ENCODE peak calls at places on chromosomes 1 and 21, in nine cellular contexts. B, N, T, S, V, I, U, K and Q are unnamed samples.
A peak's percentile ranks its signal among the peaks of the same experiment; 100 is the strongest.

GRCh38 chr21:36700961-36701911 is 2.3 kb downstream of the SIM2 start:
- DNase-seq in B (no peak), I (peak; percentile 74), N (no peak), U (no peak), V (no peak), K (no peak), T (no peak), S (no peak), Q (no peak)

GRCh38 chr1:51850420-51851297 is 27.9 kb downstream of the NRDC start:
- DNase-seq in U (peak; percentile 23), T (no peak), S (no peak), N (no peak), K (no peak), V (no peak), I (no peak), B (no peak), Q (peak; percentile 42)

GRCh38 chr21:45698493-45698947 is 55.0 kb downstream of the PCBP3 start:
- DNase-seq in K (peak; percentile 98), N (peak; percentile 61), I (no peak), T (peak; percentile 82), B (no peak), U (peak; percentile 33), S (peak; percentile 94), V (peak; percentile 95), Q (no peak)

GRCh38 chr1:232620356-232620841 is 9.5 kb downstream of the SIPA1L2 start:
- DNase-seq in K (peak; percentile 96), N (peak; percentile 81), S (peak; percentile 67), V (peak; percentile 51), T (no peak), B (no peak), I (no peak), U (no peak), Q (no peak)

GRCh38 chr1:227273557-227273956 is 44.7 kb downstream of the CDC42BPA start:
- DNase-seq in I (peak; percentile 67), B (peak; percentile 20), T (no peak), N (peak; percentile 70), V (peak; percentile 3), K (peak; percentile 20), U (no peak), S (no peak), Q (peak; percentile 28)

GRCh38 chr21:27021801-27022200 is 54.9 kb upstream of the ADAMTS5 start:
- DNase-seq in U (no peak), V (no peak), B (no peak), S (peak; percentile 43), N (no peak), I (no peak), T (no peak), K (no peak), Q (no peak)

GRCh38 chr21:43771199-43771675 is 4.9 kb downstream of the CSTB start:
- DNase-seq in N (peak; percentile 63), I (no peak), K (no peak), T (no peak), B (no peak), S (no peak), V (no peak), U (no peak), Q (no peak)

GRCh38 chr1:7440154-7440553 is 330.9 kb upstream of the VAMP3 start:
- DNase-seq in B (no peak), I (no peak), N (no peak), S (no peak), U (no peak), K (no peak), T (no peak), V (no peak), Q (no peak)

GRCh38 chr1:32924881-32925344 is 23.7 kb upstream of the TMEM54 start:
- DNase-seq in U (peak; percentile 39), I (peak; percentile 83), T (no peak), S (no peak), B (no peak), N (no peak), K (no peak), V (no peak), Q (no peak)

GRCh38 chr1:43958351-43959255 is 11.2 kb upstream of the DPH2 start:
- DNase-seq in S (no peak), N (no peak), V (no peak), U (no peak), K (no peak), B (no peak), I (no peak), T (no peak), Q (no peak)

GRCh38 chr1:237390798-237391197 is 348.8 kb downstream of the RYR2 start:
- DNase-seq in T (no peak), U (no peak), V (no peak), B (no peak), K (peak; percentile 67), N (peak; percentile 46), S (no peak), I (no peak), Q (no peak)

GRCh38 chr1:92123868-92124267 is 43.7 kb downstream of the BTBD8 start:
- DNase-seq in V (no peak), S (no peak), U (no peak), N (no peak), I (no peak), K (peak; percentile 11), T (no peak), B (no peak), Q (peak; percentile 12)

GRCh38 chr1:160124709-160125478 is 9.3 kb downstream of the ATP1A2 start:
- DNase-seq in U (no peak), K (peak; percentile 57), S (peak; percentile 92), T (peak; percentile 67), N (peak; percentile 90), V (peak; percentile 16), B (no peak), I (no peak), Q (no peak)

GRCh38 chr21:42495765-42496119 is 282 bp downstream of the RSPH1 start:
- DNase-seq in N (peak; percentile 44), S (no peak), T (no peak), K (peak; percentile 24), V (no peak), I (no peak), U (no peak), B (no peak), Q (no peak)

GRCh38 chr1:173444757-173445156 is 32.4 kb upstream of the PRDX6 start:
- DNase-seq in V (no peak), B (peak; percentile 48), U (no peak), I (peak; percentile 33), K (no peak), S (no peak), N (peak; percentile 22), T (no peak), Q (peak; percentile 79)

GRCh38 chr1:229318056-229318455 is 24.8 kb downstream of the CCSAP start:
- DNase-seq in B (no peak), K (no peak), N (no peak), S (peak; percentile 13), T (no peak), V (no peak), U (no peak), I (no peak), Q (no peak)

GRCh38 chr1:62288669-62289068 is 30.6 kb downstream of the KANK4 start:
- DNase-seq in B (no peak), S (no peak), T (no peak), K (no peak), I (no peak), U (no peak), N (no peak), V (no peak), Q (no peak)

GRCh38 chr1:244049969-244050834 is 881 bp upstream of the ZBTB18 start:
- DNase-seq in I (peak; percentile 37), U (no peak), V (no peak), B (peak; percentile 51), S (no peak), T (no peak), K (no peak), N (no peak), Q (no peak)

GRCh38 chr1:218611916-218612580 is 266.9 kb downstream of the TGFB2 start:
- DNase-seq in K (no peak), B (no peak), V (no peak), U (no peak), S (no peak), I (no peak), N (no peak), T (no peak), Q (no peak)

GRCh38 chr1:225601902-225602589 is 50.9 kb downstream of the ENAH start:
- DNase-seq in I (no peak), B (no peak), V (no peak), S (no peak), U (no peak), N (no peak), T (no peak), K (no peak), Q (no peak)
- H3K4me3 ChIP-seq in I (no peak overlapping the region), B (no peak overlapping the region), V (no peak overlapping the region), S (no peak overlapping the region), U (no peak overlapping the region), N (no peak overlapping the region), T (no peak overlapping the region), K (no peak overlapping the region), Q (no peak overlapping the region)

GRCh38 chr1:223207293-223208066 is 64.4 kb upstream of the TLR5 start:
- DNase-seq in I (no peak), K (no peak), B (no peak), N (no peak), T (no peak), V (peak; percentile 81), U (no peak), S (peak; percentile 59), Q (no peak)
- H3K4me3 ChIP-seq in I (no peak overlapping the region), K (no peak overlapping the region), B (no peak overlapping the region), N (no peak overlapping the region), T (no peak overlapping the region), V (no peak overlapping the region), U (no peak overlapping the region), S (no peak overlapping the region), Q (no peak overlapping the region)

GRCh38 chr1:1080122-1080753 is 6.1 kb upstream of the RNF223 start:
- DNase-seq in I (peak; percentile 81), B (no peak), U (peak; percentile 60), T (no peak), N (peak; percentile 41), S (peak; percentile 64), V (no peak), K (peak; percentile 57), Q (no peak)
- H3K4me3 ChIP-seq in I (peak overlapping the region; percentile 36), B (no peak overlapping the region), U (peak overlapping the region; percentile 27), T (peak overlapping the region; percentile 18), N (no peak overlapping the region), S (peak overlapping the region; percentile 29), V (peak overlapping the region; percentile 7), K (peak overlapping the region; percentile 23), Q (no peak overlapping the region)

GRCh38 chr1:1777510-1777909 is 760 bp downstream of the NADK start:
- DNase-seq in T (no peak), B (peak; percentile 26), U (no peak), N (peak; percentile 26), K (peak; percentile 76), I (peak; percentile 13), V (no peak), S (peak; percentile 40), Q (no peak)

GRCh38 chr1:1780598-1781525 is 2.6 kb upstream of the NADK start:
- DNase-seq in S (no peak), T (no peak), B (no peak), I (no peak), K (no peak), N (no peak), U (no peak), V (no peak), Q (no peak)

GRCh38 chr1:1777950-1778826 is at the start of gene NADK:
- DNase-seq in S (peak; percentile 40), N (peak; percentile 57), K (peak; percentile 63), U (peak; percentile 74), V (no peak), B (peak; percentile 81), T (no peak), I (peak; percentile 88), Q (peak; percentile 38)

GRCh38 chr1:1779691-1780597 is 1.7 kb upstream of the NADK start:
- DNase-seq in K (peak; percentile 82), T (peak; percentile 11), V (peak; percentile 72), S (peak; percentile 65), U (no peak), B (peak; percentile 92), I (peak; percentile 25), N (peak; percentile 34), Q (peak; percentile 75)

GRCh38 chr1:1778827-1779675 is 781 bp upstream of the NADK start:
- DNase-seq in V (no peak), S (no peak), I (peak; percentile 86), K (no peak), T (no peak), B (peak; percentile 98), N (peak; percentile 84), U (peak; percentile 74), Q (peak; percentile 52)
- H3K4me3 ChIP-seq in V (peak overlapping the region; percentile 53), S (peak overlapping the region; percentile 53), I (peak overlapping the region; percentile 61), K (peak overlapping the region; percentile 34), T (peak overlapping the region; percentile 68), B (peak overlapping the region; percentile 70), N (peak overlapping the region; percentile 57), U (peak overlapping the region; percentile 91), Q (peak overlapping the region; percentile 63)